ENCODE peak calls at places on chromosomes 11 and 22, in four cellular contexts. One of them, this sample, is unnamed.
A peak's percentile ranks its signal among the peaks of the same experiment; 100 is the strongest.

GRCh38 chr11:4191031-4191571 is 96.5 kb downstream of the RRM1 start:
- DNase-seq in K562: no peak
- DNase-seq in HepG2: no peak
- DNase-seq in GM12878: no peak
- DNase-seq in this sample: no peak

GRCh38 chr11:66543263-66544107 is 2.4 kb downstream of the ZDHHC24 start:
- DNase-seq in K562: no peak
- DNase-seq in HepG2: no peak
- DNase-seq in GM12878: peak; percentile 38
- DNase-seq in this sample: peak; percentile 82

GRCh38 chr22:40414838-40415505 is 44.6 kb downstream of the SGSM3 start:
- DNase-seq in K562: no peak
- DNase-seq in HepG2: no peak
- DNase-seq in GM12878: no peak
- DNase-seq in this sample: peak; percentile 49

GRCh38 chr22:31344369-31345330 is 1.5 kb downstream of the PATZ1 start:
- DNase-seq in K562: no peak
- DNase-seq in HepG2: no peak
- DNase-seq in GM12878: no peak
- DNase-seq in this sample: peak; percentile 39

GRCh38 chr11:116791002-116791812 is 472 bp downstream of the APOA5 start:
- DNase-seq in K562: peak; percentile 86
- DNase-seq in HepG2: peak; percentile 73
- DNase-seq in GM12878: no peak
- DNase-seq in this sample: peak; percentile 92

GRCh38 chr11:100930185-100930778 is 199.3 kb downstream of the PGR start:
- DNase-seq in K562: peak; percentile 9
- DNase-seq in HepG2: peak; percentile 46
- DNase-seq in GM12878: no peak
- DNase-seq in this sample: peak; percentile 6

GRCh38 chr11:47130541-47130940 is 46.1 kb downstream of the ARFGAP2 start:
- DNase-seq in K562: no peak
- DNase-seq in HepG2: no peak
- DNase-seq in GM12878: no peak
- DNase-seq in this sample: no peak

GRCh38 chr11:103433976-103434375 is 324.8 kb downstream of the DYNC2H1 start:
- DNase-seq in K562: no peak
- DNase-seq in HepG2: no peak
- DNase-seq in GM12878: no peak
- DNase-seq in this sample: no peak

GRCh38 chr22:32708835-32709234 is 92.7 kb upstream of the TIMP3 start:
- DNase-seq in K562: no peak
- DNase-seq in HepG2: no peak
- DNase-seq in GM12878: no peak
- DNase-seq in this sample: no peak

GRCh38 chr22:19354201-19354600 is 62.7 kb upstream of the CLTCL1 start:
- DNase-seq in K562: no peak
- DNase-seq in HepG2: no peak
- DNase-seq in GM12878: no peak
- DNase-seq in this sample: no peak

GRCh38 chr11:22666700-22667439 is 459 bp downstream of the GAS2 start:
- DNase-seq in K562: no peak
- DNase-seq in HepG2: peak; percentile 53
- DNase-seq in GM12878: no peak
- DNase-seq in this sample: peak; percentile 85

GRCh38 chr11:86983071-86983488 is 27.9 kb upstream of the FZD4 start:
- DNase-seq in K562: no peak
- DNase-seq in HepG2: peak; percentile 66
- DNase-seq in GM12878: no peak
- DNase-seq in this sample: no peak

GRCh38 chr11:122101625-122102291 is 14.3 kb downstream of the BLID start:
- DNase-seq in K562: no peak
- DNase-seq in HepG2: peak; percentile 20
- DNase-seq in GM12878: no peak
- DNase-seq in this sample: peak; percentile 58

GRCh38 chr11:72321381-72321996 is 77.5 kb upstream of the PHOX2A start:
- DNase-seq in K562: peak; percentile 83
- DNase-seq in HepG2: peak; percentile 9
- DNase-seq in GM12878: no peak
- DNase-seq in this sample: peak; percentile 78
- TF ChIP-seq USF2 in K562: no peak
- TF ChIP-seq USF2 in HepG2: no peak
- TF ChIP-seq USF2 in GM12878: no peak
- TF ChIP-seq USF2 in this sample: no peak

GRCh38 chr11:72111803-72112540 is 523 bp downstream of the ANAPC15 start:
- DNase-seq in K562: peak; percentile 80
- DNase-seq in HepG2: peak; percentile 99
- DNase-seq in GM12878: peak; percentile 99
- DNase-seq in this sample: peak; percentile 81

GRCh38 chr11:72113170-72113808 is 794 bp upstream of the ANAPC15 start:
- DNase-seq in K562: no peak
- DNase-seq in HepG2: no peak
- DNase-seq in GM12878: no peak
- DNase-seq in this sample: no peak

GRCh38 chr11:72116019-72116755 is 3.7 kb upstream of the ANAPC15 start:
- DNase-seq in K562: no peak
- DNase-seq in HepG2: no peak
- DNase-seq in GM12878: no peak
- DNase-seq in this sample: no peak

GRCh38 chr11:72112541-72113136 is at the start of gene ANAPC15:
- DNase-seq in K562: peak; percentile 86
- DNase-seq in HepG2: peak; percentile 99
- DNase-seq in GM12878: peak; percentile 99
- DNase-seq in this sample: peak; percentile 84

DNA sequence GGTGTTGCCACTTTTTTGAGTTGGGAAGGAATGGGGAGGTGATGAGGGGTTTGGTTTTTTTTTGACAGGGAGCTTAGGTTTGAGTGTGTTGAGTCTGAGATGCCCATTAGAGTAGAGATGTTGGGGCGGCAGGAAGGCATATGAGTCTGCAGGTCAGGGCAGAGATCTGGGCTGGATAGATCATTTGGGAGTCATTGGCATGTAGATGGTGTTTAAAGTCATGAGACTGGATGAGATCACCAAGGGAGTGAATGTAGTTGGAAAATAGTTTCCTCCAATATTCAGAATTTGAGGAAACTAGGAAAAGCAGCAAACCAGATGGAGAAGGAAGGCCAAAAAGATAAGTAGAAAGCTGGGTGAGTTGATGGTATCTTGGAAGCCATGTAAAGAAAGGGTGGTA is 2.1 kb upstream of the ANAPC15 start:
- DNase-seq in K562: no peak
- DNase-seq in HepG2: no peak
- DNase-seq in GM12878: no peak
- DNase-seq in this sample: no peak
- TF ChIP-seq EP300 in K562: no peak
- TF ChIP-seq EP300 in HepG2: no peak
- TF ChIP-seq EP300 in GM12878: no peak
- TF ChIP-seq EP300 in this sample: no peak

GRCh38 chr22:47784367-47784983 is 1022.0 kb downstream of the TBC1D22A start:
- DNase-seq in K562: no peak
- DNase-seq in HepG2: no peak
- DNase-seq in GM12878: no peak
- DNase-seq in this sample: no peak

GRCh38 chr22:47784991-47785390 is 1022.5 kb downstream of the TBC1D22A start:
- DNase-seq in K562: no peak
- DNase-seq in HepG2: no peak
- DNase-seq in GM12878: no peak
- DNase-seq in this sample: no peak

GRCh38 chr22:47787501-47788227 is 1025.2 kb downstream of the TBC1D22A start:
- DNase-seq in K562: no peak
- DNase-seq in HepG2: no peak
- DNase-seq in GM12878: no peak
- DNase-seq in this sample: no peak

GRCh38 chr22:47786650-47787290 is 1024.3 kb downstream of the TBC1D22A start:
- DNase-seq in K562: no peak
- DNase-seq in HepG2: no peak
- DNase-seq in GM12878: no peak
- DNase-seq in this sample: no peak

GRCh38 chr22:47788461-47788860 is 1026.0 kb downstream of the TBC1D22A start:
- DNase-seq in K562: no peak
- DNase-seq in HepG2: no peak
- DNase-seq in GM12878: no peak
- DNase-seq in this sample: no peak
- TF ChIP-seq MXI1 in K562: no peak
- TF ChIP-seq MXI1 in HepG2: no peak
- TF ChIP-seq MXI1 in GM12878: no peak
- TF ChIP-seq MXI1 in this sample: no peak

DNA sequence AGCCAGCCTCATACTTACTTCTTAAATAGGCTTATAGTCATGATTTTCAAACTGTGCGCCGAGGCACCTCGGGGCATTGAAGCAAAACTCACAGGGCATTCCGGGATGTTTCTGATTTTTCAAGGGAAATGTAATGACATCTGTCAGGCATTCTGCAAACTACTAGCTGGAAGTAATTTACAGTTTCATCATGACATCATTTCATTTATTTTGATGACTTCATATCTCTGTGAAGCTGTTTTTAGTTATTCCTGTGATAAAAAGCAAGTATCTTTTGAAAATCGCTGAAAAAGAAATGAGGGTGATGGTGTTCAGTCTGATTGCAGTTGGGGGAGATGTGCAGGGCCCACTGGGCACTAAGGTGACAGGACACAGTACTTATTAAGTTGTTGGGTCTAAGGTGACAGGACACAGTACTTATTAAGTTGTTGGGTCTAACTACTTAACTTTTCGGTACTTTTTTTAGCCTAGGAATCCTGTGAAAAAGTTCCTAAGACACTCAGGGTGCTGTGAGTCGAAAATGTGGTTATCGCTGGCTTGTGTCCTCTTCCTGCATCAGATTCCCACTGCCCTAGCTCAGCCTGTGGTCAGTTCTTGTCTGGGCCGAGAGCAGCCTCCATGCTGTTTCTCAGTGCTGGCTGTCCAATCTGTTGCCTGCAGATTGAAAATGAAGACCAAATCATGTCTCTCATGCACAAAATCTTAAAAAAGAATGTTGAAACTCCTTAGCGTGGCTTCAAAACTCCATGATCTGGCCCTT is 42.6 kb downstream of the APLP2 start:
- DNase-seq in K562: no peak
- DNase-seq in HepG2: no peak
- DNase-seq in GM12878: no peak
- DNase-seq in this sample: no peak
- TF ChIP-seq USF2 in K562: no peak
- TF ChIP-seq USF2 in HepG2: no peak
- TF ChIP-seq USF2 in GM12878: no peak
- TF ChIP-seq USF2 in this sample: no peak

GRCh38 chr11:16809901-16810668 is 71.6 kb downstream of the C11orf58 start:
- DNase-seq in K562: no peak
- DNase-seq in HepG2: no peak
- DNase-seq in GM12878: no peak
- DNase-seq in this sample: no peak

GRCh38 chr11:16814410-16815046 is 76.1 kb downstream of the C11orf58 start:
- DNase-seq in K562: no peak
- DNase-seq in HepG2: no peak
- DNase-seq in GM12878: no peak
- DNase-seq in this sample: no peak

GRCh38 chr11:16811136-16812020 is 72.9 kb downstream of the C11orf58 start:
- DNase-seq in K562: no peak
- DNase-seq in HepG2: no peak
- DNase-seq in GM12878: no peak
- DNase-seq in this sample: no peak

GRCh38 chr11:16813141-16813540 is 74.7 kb downstream of the C11orf58 start:
- DNase-seq in K562: no peak
- DNase-seq in HepG2: no peak
- DNase-seq in GM12878: no peak
- DNase-seq in this sample: no peak

GRCh38 chr11:16812274-16812673 is 73.8 kb downstream of the C11orf58 start:
- DNase-seq in K562: no peak
- DNase-seq in HepG2: peak; percentile 57
- DNase-seq in GM12878: no peak
- DNase-seq in this sample: no peak
- TF ChIP-seq EP300 in K562: no peak
- TF ChIP-seq EP300 in HepG2: no peak
- TF ChIP-seq EP300 in GM12878: no peak
- TF ChIP-seq EP300 in this sample: no peak

GRCh38 chr11:27718346-27718852 is 18.1 kb upstream of the BDNF start:
- DNase-seq in K562: no peak
- DNase-seq in HepG2: no peak
- DNase-seq in GM12878: no peak
- DNase-seq in this sample: peak; percentile 76

GRCh38 chr11:27719575-27719925 is 19.3 kb upstream of the BDNF start:
- DNase-seq in K562: no peak
- DNase-seq in HepG2: no peak
- DNase-seq in GM12878: no peak
- DNase-seq in this sample: peak; percentile 52

GRCh38 chr11:27720277-27720830 is 20.1 kb upstream of the BDNF start:
- DNase-seq in K562: peak; percentile 52
- DNase-seq in HepG2: no peak
- DNase-seq in GM12878: no peak
- DNase-seq in this sample: peak; percentile 62

GRCh38 chr11:27717801-27718229 is 17.6 kb upstream of the BDNF start:
- DNase-seq in K562: no peak
- DNase-seq in HepG2: no peak
- DNase-seq in GM12878: no peak
- DNase-seq in this sample: no peak

GRCh38 chr11:27718853-27719574 is 18.8 kb upstream of the BDNF start:
- DNase-seq in K562: no peak
- DNase-seq in HepG2: no peak
- DNase-seq in GM12878: no peak
- DNase-seq in this sample: peak; percentile 79
- TF ChIP-seq MXI1 in K562: no peak
- TF ChIP-seq MXI1 in HepG2: no peak
- TF ChIP-seq MXI1 in GM12878: no peak
- TF ChIP-seq MXI1 in this sample: no peak

GRCh38 chr22:44703269-44703870 is 1.4 kb downstream of the PRR5 start:
- DNase-seq in K562: no peak
- DNase-seq in HepG2: no peak
- DNase-seq in GM12878: no peak
- DNase-seq in this sample: no peak

GRCh38 chr22:44704159-44705021 is 2.4 kb downstream of the PRR5 start:
- DNase-seq in K562: no peak
- DNase-seq in HepG2: no peak
- DNase-seq in GM12878: no peak
- DNase-seq in this sample: no peak

GRCh38 chr22:44701187-44701586 is 817 bp upstream of the PRR5 start:
- DNase-seq in K562: no peak
- DNase-seq in HepG2: no peak
- DNase-seq in GM12878: no peak
- DNase-seq in this sample: no peak

GRCh38 chr22:44701824-44702478 is at the start of gene PRR5:
- DNase-seq in K562: peak; percentile 87
- DNase-seq in HepG2: peak; percentile 68
- DNase-seq in GM12878: no peak
- DNase-seq in this sample: peak; percentile 97

GRCh38 chr22:44702479-44703219 is 645 bp downstream of the PRR5 start:
- DNase-seq in K562: no peak
- DNase-seq in HepG2: no peak
- DNase-seq in GM12878: no peak
- DNase-seq in this sample: peak; percentile 59
- TF ChIP-seq USF2 in K562: no peak
- TF ChIP-seq USF2 in HepG2: no peak
- TF ChIP-seq USF2 in GM12878: no peak
- TF ChIP-seq USF2 in this sample: no peak

GRCh38 chr11:36360318-36360717 is 64.2 kb downstream of the PRR5L start:
- DNase-seq in K562: no peak
- DNase-seq in HepG2: no peak
- DNase-seq in GM12878: no peak
- DNase-seq in this sample: no peak
- TF ChIP-seq EP300 in K562: no peak
- TF ChIP-seq EP300 in HepG2: no peak
- TF ChIP-seq EP300 in GM12878: no peak
- TF ChIP-seq EP300 in this sample: no peak

GRCh38 chr11:75285776-75286360 is 45.3 kb downstream of the TPBGL start:
- DNase-seq in K562: no peak
- DNase-seq in HepG2: no peak
- DNase-seq in GM12878: no peak
- DNase-seq in this sample: no peak
- TF ChIP-seq MXI1 in K562: no peak
- TF ChIP-seq MXI1 in HepG2: no peak
- TF ChIP-seq MXI1 in GM12878: no peak
- TF ChIP-seq MXI1 in this sample: no peak